ENCODE peak calls at places on chromosomes 11 and 22, in ten cellular contexts. R is tibial artery, P is breast epithelium, Q is endodermal cell, X is astrocyte of the spinal cord, B is tibial nerve, K is fibroblast of lung, L is heart left ventricle, F is neural progenitor cell, Y is OCI-LY7. G is an unnamed sample.

GRCh38 chr11:68750197-68750987 is 928 bp downstream of the TESMIN start:
- DNase-seq in X (no peak), P (no peak), Y (no peak), R (peak; percentile 24), L (no peak), F (peak; percentile 71), Q (peak; percentile 85), K (no peak), B (no peak), G (no peak)

GRCh38 chr11:40732107-40732506 is 727.3 kb downstream of the LRRC4C start:
- DNase-seq in B (no peak), Q (no peak), K (no peak), F (no peak), R (no peak), L (no peak), P (no peak), Y (no peak), X (no peak), G (no peak)

GRCh38 chr22:22427542-22428065 is 80.9 kb downstream of the ZNF280B start:
- DNase-seq in B (no peak), F (no peak), R (no peak), Q (no peak), X (no peak), P (no peak), Y (no peak), K (no peak), L (no peak), G (no peak)

GRCh38 chr11:1879941-1880720 is 11.6 kb downstream of the PRR33 start:
- DNase-seq in R (peak; percentile 79), X (peak; percentile 22), F (no peak), K (peak; percentile 34), P (no peak), L (peak; percentile 91), Y (no peak), B (peak; percentile 64), Q (no peak), G (no peak)

GRCh38 chr11:123549901-123550619 is 104.4 kb downstream of the SCN3B start:
- DNase-seq in K (peak; percentile 64), F (no peak), X (no peak), Q (peak; percentile 54), B (no peak), L (no peak), R (no peak), P (no peak), Y (no peak), G (no peak)

GRCh38 chr11:26841818-26842457 is 120.1 kb upstream of the SLC5A12 start:
- DNase-seq in Y (no peak), L (no peak), Q (no peak), R (no peak), F (no peak), B (no peak), K (peak; percentile 88), X (peak; percentile 72), P (no peak), G (no peak)

GRCh38 chr11:125236072-125236825 is 71.7 kb downstream of the PKNOX2 start:
- DNase-seq in Q (peak; percentile 77), X (no peak), Y (no peak), B (no peak), L (no peak), K (no peak), P (no peak), R (no peak), F (no peak), G (no peak)

GRCh38 chr11:82818399-82819043 is 81.7 kb downstream of the PRCP start:
- DNase-seq in R (no peak), P (no peak), Y (no peak), L (no peak), Q (no peak), X (no peak), F (no peak), K (no peak), B (no peak), G (no peak)

GRCh38 chr11:112852141-112852853 is 108.9 kb upstream of the NCAM1 start:
- DNase-seq in X (peak; percentile 2), L (no peak), Y (no peak), R (no peak), Q (no peak), B (no peak), F (no peak), K (peak; percentile 26), P (no peak), G (no peak)

GRCh38 chr11:110629594-110629993 is 82.6 kb downstream of the ARHGAP20 start:
- DNase-seq in Y (no peak), F (no peak), X (no peak), L (no peak), K (no peak), P (no peak), B (no peak), Q (no peak), R (no peak), G (no peak)

GRCh38 chr22:35559354-35560005 is 18.8 kb downstream of the RASD2 start:
- DNase-seq in Q (no peak), R (no peak), K (peak; percentile 66), B (no peak), P (no peak), X (no peak), Y (no peak), L (no peak), F (no peak), G (no peak)
- H3K4me3 ChIP-seq in Q (no peak overlapping the region), R (no peak overlapping the region), K (no peak overlapping the region), B (no peak overlapping the region), P (no peak overlapping the region), X (no peak overlapping the region), Y (no peak overlapping the region), L (no peak overlapping the region), F (no peak overlapping the region), G (no peak overlapping the region)

DNA sequence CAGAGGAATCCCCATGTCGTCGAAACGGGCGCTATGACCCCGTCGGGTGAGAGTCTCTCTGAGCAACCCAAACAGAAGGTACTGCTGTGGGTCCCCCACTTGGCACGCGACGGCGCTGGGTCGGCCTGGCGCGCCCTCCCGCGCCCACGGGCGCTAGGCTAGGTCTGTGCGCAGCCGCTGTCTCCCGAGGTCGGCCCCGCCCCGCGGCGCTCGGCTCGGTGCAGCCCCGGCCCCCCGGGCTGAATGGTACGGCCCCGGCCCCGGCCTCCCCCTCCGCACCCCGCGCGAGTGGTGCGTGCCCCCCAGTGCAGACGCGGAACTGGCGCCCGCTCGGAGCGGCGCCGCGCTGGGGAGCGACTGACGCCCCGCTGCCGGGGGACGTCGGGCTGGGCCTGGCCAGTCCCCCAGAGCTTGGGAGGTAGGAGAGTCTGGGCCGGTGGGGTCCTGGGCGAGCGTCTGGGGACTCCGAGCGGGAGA is at the start of gene MADD:
- DNase-seq in K (peak; percentile 73), F (peak; percentile 84), B (peak; percentile 64), L (peak; percentile 95), Y (peak; percentile 96), X (peak; percentile 78), R (peak; percentile 86), P (peak; percentile 68), Q (peak; percentile 88), G (no peak)
- TF ChIP-seq CTCF in K (no peak), F (no peak), B (no peak), L (no peak), Y (peak; percentile 36), X (no peak), R (no peak), P (no peak), Q (no peak), G (no peak)

GRCh38 chr11:128569291-128569690 is 18.1 kb downstream of the ETS1 start:
- DNase-seq in X (no peak), L (no peak), K (no peak), Q (peak; percentile 52), P (no peak), F (no peak), R (no peak), B (no peak), Y (no peak), G (no peak)
- H3K4me3 ChIP-seq in X (no peak overlapping the region), L (no peak overlapping the region), K (no peak overlapping the region), Q (no peak overlapping the region), P (no peak overlapping the region), F (no peak overlapping the region), R (no peak overlapping the region), B (no peak overlapping the region), Y (no peak overlapping the region), G (no peak overlapping the region)

DNA sequence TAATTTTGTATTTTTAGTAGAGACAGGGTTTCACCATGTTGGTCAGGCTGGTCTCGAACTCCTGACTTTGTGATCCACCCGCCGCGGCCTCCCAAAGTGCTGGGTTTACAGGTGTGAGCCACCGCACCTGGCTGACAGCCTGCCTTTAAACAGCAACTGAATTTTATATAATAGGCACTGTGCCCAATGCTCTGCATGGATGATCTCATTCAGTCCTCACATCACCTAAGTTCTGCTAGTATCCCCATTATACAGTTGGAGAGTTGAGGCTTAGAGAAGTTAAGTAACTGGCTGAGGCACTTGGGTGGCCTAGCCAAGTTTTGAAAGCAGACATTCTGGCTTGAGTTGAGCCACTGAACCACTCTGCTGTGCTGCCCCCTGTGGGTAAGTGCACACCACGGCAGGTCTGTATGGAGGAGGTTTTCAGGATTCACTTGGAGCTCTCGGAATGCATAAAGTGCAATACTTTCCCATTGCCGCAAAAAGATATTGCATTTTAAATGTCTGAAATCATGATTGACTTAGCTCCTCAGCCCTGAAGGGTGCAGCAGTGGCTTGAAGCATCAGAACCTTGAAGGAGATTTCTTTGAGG is 112.4 kb downstream of the LDLRAD3 start:
- DNase-seq in X (no peak), K (no peak), Y (no peak), F (peak; percentile 66), Q (peak; percentile 88), L (no peak), P (no peak), B (no peak), R (no peak), G (no peak)
- TF ChIP-seq CTCF in X (peak; percentile 67), K (peak; percentile 40), Y (peak; percentile 56), F (peak; percentile 75), Q (peak; percentile 88), L (peak; percentile 34), P (no peak), B (peak; percentile 12), R (no peak), G (peak; percentile 55)

GRCh38 chr11:36361901-36362391 is 65.9 kb downstream of the PRR5L start:
- DNase-seq in X (peak; percentile 95), R (peak; percentile 63), L (no peak), Y (no peak), B (peak; percentile 46), F (peak; percentile 19), K (peak; percentile 98), P (no peak), Q (peak; percentile 80), G (peak; percentile 58)

GRCh38 chr11:36360833-36361232 is 64.7 kb downstream of the PRR5L start:
- DNase-seq in X (peak; percentile 30), B (no peak), Y (peak; percentile 33), P (no peak), Q (no peak), F (no peak), K (no peak), R (no peak), L (no peak), G (no peak)

GRCh38 chr11:36362902-36363301 is 66.8 kb downstream of the PRR5L start:
- DNase-seq in P (no peak), F (no peak), R (no peak), X (peak; percentile 85), K (peak; percentile 95), B (no peak), Q (no peak), Y (no peak), L (no peak), G (no peak)

GRCh38 chr11:36360318-36360717 is 64.2 kb downstream of the PRR5L start:
- DNase-seq in Q (no peak), K (no peak), P (no peak), Y (peak; percentile 19), R (no peak), L (no peak), F (no peak), B (no peak), X (no peak), G (no peak)

GRCh38 chr11:36361472-36361871 is 65.4 kb downstream of the PRR5L start:
- DNase-seq in B (no peak), R (no peak), L (no peak), K (peak; percentile 63), P (no peak), Q (no peak), X (no peak), Y (no peak), F (no peak), G (no peak)
- H3K4me3 ChIP-seq in B (peak overlapping the region; percentile 3), R (peak overlapping the region; percentile 24), L (peak overlapping the region; percentile 22), K (peak overlapping the region; percentile 17), P (no peak overlapping the region), Q (no peak overlapping the region), X (peak overlapping the region; percentile 6), Y (no peak overlapping the region), F (no peak overlapping the region), G (no peak overlapping the region)

G was measured in astrocyte of the cerebellum.